ENCODE peak calls at places on chromosome 19, in eight cellular contexts. B, Q, P, J, V, L, G and N are unnamed samples. For H3K4me1, the result is how much of the 10 kb centered on the place peaks cover.

GRCh38 chr19:39907213-39907612 is 27.2 kb downstream of the FCGBP start:
- DNase-seq in L (no peak), B (no peak), Q (no peak), J (no peak), V (no peak), G (no peak), P (no peak), N (no peak)

GRCh38 chr19:36225219-36225892 is 10.4 kb downstream of the ZNF146 start:
- DNase-seq in G (no peak), J (peak), P (no peak), B (no peak), Q (no peak), V (no peak), L (peak), N (peak)

GRCh38 chr19:41919948-41920712 is 8.1 kb downstream of the ERFL start:
- DNase-seq in V (no peak), J (peak), Q (no peak), L (no peak), G (no peak), P (no peak), B (no peak), N (no peak)

GRCh38 chr19:3142292-3142670 is 6.4 kb downstream of the GNA15 start:
- DNase-seq in P (no peak), G (peak), J (peak), Q (no peak), B (peak), V (no peak), L (peak), N (peak)

GRCh38 chr19:55115446-55116065 is 1.9 kb downstream of the PPP1R12C start:
- DNase-seq in Q (no peak), J (peak), L (peak), V (no peak), B (no peak), G (no peak), P (no peak), N (peak)

GRCh38 chr19:54803410-54803809 is at the start of gene KIR2DL4:
- DNase-seq in B (no peak), G (no peak), J (no peak), V (peak), P (no peak), Q (no peak), L (no peak), N (no peak)

GRCh38 chr19:51735759-51736449 is 12.1 kb upstream of the HAS1 start:
- DNase-seq in L (peak), J (peak), V (no peak), Q (no peak), P (peak), G (peak), B (no peak), N (peak)

GRCh38 chr19:10503002-10503789 is at the start of gene KEAP1:
- DNase-seq in Q (peak), J (peak), L (peak), B (no peak), V (no peak), P (no peak), G (peak), N (peak)

GRCh38 chr19:15616183-15616582 is 1.2 kb downstream of the CYP4F8 start:
- DNase-seq in V (no peak), B (no peak), P (no peak), L (no peak), G (no peak), Q (no peak), J (no peak), N (no peak)

GRCh38 chr19:37572203-37572602 is 22.4 kb downstream of the ZNF571 start:
- DNase-seq in L (peak), V (no peak), J (peak), P (no peak), G (no peak), B (no peak), Q (no peak), N (no peak)

GRCh38 chr19:39193785-39194184 is 3.0 kb upstream of the NCCRP1 start:
- DNase-seq in Q (peak), V (no peak), G (no peak), L (peak), B (no peak), P (no peak), J (no peak), N (peak)

GRCh38 chr19:55474269-55475265 is 1.9 kb upstream of the ZNF628 start:
- DNase-seq in V (no peak), L (no peak), P (no peak), Q (peak), G (no peak), B (no peak), J (peak), N (no peak)

GRCh38 chr19:34269968-34270621 is 15.7 kb downstream of the GARRE1 start:
- DNase-seq in J (peak), B (no peak), P (peak), G (peak), L (peak), Q (no peak), V (peak), N (peak)

GRCh38 chr19:57688011-57688763 is 6.4 kb downstream of the ZNF551 start:
- DNase-seq in G (no peak), V (no peak), P (no peak), B (no peak), Q (no peak), J (no peak), L (no peak), N (no peak)

GRCh38 chr19:11505032-11505503 is 571 bp downstream of the ZNF653 start:
- DNase-seq in B (peak), G (peak), P (peak), V (peak), Q (peak), J (peak), L (peak), N (peak)

DNA sequence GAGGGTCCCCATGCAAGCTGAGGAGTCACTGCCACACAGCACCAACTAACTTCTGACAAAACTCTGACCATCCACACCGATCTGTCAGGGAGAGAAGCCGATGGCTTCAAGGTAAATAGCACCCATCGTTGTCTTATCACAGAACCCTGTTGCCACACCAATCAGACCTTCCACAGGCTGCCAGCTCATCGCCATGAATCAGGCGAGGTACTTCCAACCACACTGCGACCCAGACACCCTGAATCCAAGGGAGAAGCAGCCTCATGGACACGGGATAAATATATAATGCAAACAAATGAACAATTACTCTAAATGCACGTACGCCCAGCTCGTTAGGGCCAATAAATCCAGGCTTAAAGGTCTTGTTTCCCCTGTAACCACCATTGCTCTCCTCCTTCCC is 20.8 kb downstream of the RANBP3 start:
- DNase-seq in P (no peak), Q (no peak), V (no peak), L (no peak), G (no peak), J (peak), B (no peak), N (peak)
- H3K4me1 ChIP-seq in P (under half), Q (half or more), V (half or more), L (half or more), G (under half), J (under half), B (under half), N (under half)

DNA sequence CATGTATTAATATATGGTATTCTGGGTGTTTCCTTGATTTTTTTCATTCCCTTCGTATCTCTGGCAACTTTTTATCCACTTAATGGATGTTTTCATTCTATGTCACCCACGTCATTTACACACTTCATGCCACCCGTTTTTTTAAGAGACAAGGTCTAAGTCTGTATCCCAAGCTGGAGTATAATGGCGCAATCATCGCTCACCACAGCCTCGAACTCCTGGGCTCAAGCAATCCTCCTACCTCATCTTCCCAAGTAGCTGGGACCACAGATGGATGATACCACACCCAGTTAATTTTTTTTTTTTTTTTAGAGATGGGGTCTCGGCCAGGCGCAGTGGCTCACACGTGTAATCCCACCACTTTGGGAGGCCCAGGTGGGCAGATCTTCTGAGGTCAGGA is 3.4 kb upstream of the VASP start:
- DNase-seq in Q (no peak), G (no peak), V (no peak), L (no peak), B (no peak), P (no peak), J (no peak), N (no peak)
- H3K4me1 ChIP-seq in Q (under half), G (under half), V (under half), L (under half), B (under half), P (under half), J (under half), N (under half)

GRCh38 chr19:8021374-8021773 is 15.9 kb upstream of the ELAVL1 start:
- DNase-seq in G (no peak), V (no peak), J (no peak), L (no peak), B (no peak), P (no peak), Q (no peak), N (peak)
- H3K4me1 ChIP-seq in G (under half), V (under half), J (under half), L (under half), B (under half), P (under half), Q (under half), N (under half)

GRCh38 chr19:4495471-4495870 is 22.8 kb downstream of the PLIN4 start:
- DNase-seq in V (no peak), G (no peak), Q (no peak), P (no peak), J (no peak), B (no peak), L (no peak), N (peak)

GRCh38 chr19:4494691-4495064 is 22.6 kb downstream of the HDGFL2 start:
- DNase-seq in V (no peak), J (no peak), Q (no peak), G (no peak), P (no peak), L (no peak), B (no peak), N (peak)

GRCh38 chr19:4493929-4494690 is 22.0 kb downstream of the HDGFL2 start:
- DNase-seq in P (no peak), Q (no peak), J (no peak), L (no peak), B (no peak), V (no peak), G (no peak), N (peak)

GRCh38 chr19:4497770-4498389 is 20.4 kb downstream of the PLIN4 start:
- DNase-seq in B (no peak), Q (no peak), J (no peak), P (no peak), G (no peak), L (no peak), V (no peak), N (peak)

GRCh38 chr19:4496304-4496703 is 22.0 kb downstream of the PLIN4 start:
- DNase-seq in V (no peak), B (no peak), L (no peak), G (no peak), Q (no peak), P (no peak), J (no peak), N (peak)
- H3K4me1 ChIP-seq in V (under half), B (under half), L (under half), G (under half), Q (under half), P (under half), J (under half), N (under half)